ENCODE peak calls at places on chromosomes 13 and 19, in ten cellular contexts. One of them, this sample, is unnamed.

GRCh38 chr13:80338781-80339577 is 1.9 kb downstream of the SPRY2 start:
- DNase-seq in CD4-positive, alpha-beta T cell: no peak
- DNase-seq in ascending aorta: peak; percentile 90
- DNase-seq in SK-N-SH: peak; percentile 77
- DNase-seq in tibial nerve: peak; percentile 55
- DNase-seq in upper lobe of right lung: peak; percentile 91
- DNase-seq in A549: peak; percentile 61
- DNase-seq in pancreas: peak; percentile 81
- DNase-seq in transverse colon: peak; percentile 60
- DNase-seq in cardiac muscle cell: peak; percentile 86
- DNase-seq in this sample: peak; percentile 48

GRCh38 chr13:46339035-46339666 is 47.9 kb downstream of the RUBCNL start:
- DNase-seq in pancreas: no peak
- DNase-seq in CD4-positive, alpha-beta T cell: no peak
- DNase-seq in cardiac muscle cell: no peak
- DNase-seq in upper lobe of right lung: no peak
- DNase-seq in transverse colon: peak; percentile 31
- DNase-seq in A549: no peak
- DNase-seq in tibial nerve: no peak
- DNase-seq in SK-N-SH: no peak
- DNase-seq in ascending aorta: no peak
- DNase-seq in this sample: no peak

GRCh38 chr13:77832339-77833100 is 86.1 kb downstream of the EDNRB start:
- DNase-seq in upper lobe of right lung: no peak
- DNase-seq in pancreas: no peak
- DNase-seq in SK-N-SH: no peak
- DNase-seq in ascending aorta: no peak
- DNase-seq in transverse colon: no peak
- DNase-seq in CD4-positive, alpha-beta T cell: no peak
- DNase-seq in tibial nerve: no peak
- DNase-seq in cardiac muscle cell: no peak
- DNase-seq in A549: no peak
- DNase-seq in this sample: no peak

GRCh38 chr19:12364391-12365093 is 941 bp downstream of the ZNF442 start:
- DNase-seq in upper lobe of right lung: peak; percentile 68
- DNase-seq in cardiac muscle cell: peak; percentile 27
- DNase-seq in transverse colon: peak; percentile 15
- DNase-seq in tibial nerve: no peak
- DNase-seq in pancreas: peak; percentile 67
- DNase-seq in CD4-positive, alpha-beta T cell: no peak
- DNase-seq in ascending aorta: peak; percentile 67
- DNase-seq in SK-N-SH: peak; percentile 54
- DNase-seq in A549: no peak
- DNase-seq in this sample: peak; percentile 8

GRCh38 chr19:18848860-18849661 is 17.3 kb downstream of the UPF1 start:
- DNase-seq in upper lobe of right lung: peak; percentile 79
- DNase-seq in pancreas: no peak
- DNase-seq in SK-N-SH: peak; percentile 70
- DNase-seq in CD4-positive, alpha-beta T cell: no peak
- DNase-seq in A549: no peak
- DNase-seq in cardiac muscle cell: no peak
- DNase-seq in tibial nerve: peak; percentile 47
- DNase-seq in ascending aorta: peak; percentile 91
- DNase-seq in transverse colon: peak; percentile 49
- DNase-seq in this sample: peak; percentile 16

GRCh38 chr19:39778763-39779162 is at the start of gene LEUTX:
- DNase-seq in SK-N-SH: no peak
- DNase-seq in cardiac muscle cell: no peak
- DNase-seq in ascending aorta: no peak
- DNase-seq in transverse colon: no peak
- DNase-seq in A549: no peak
- DNase-seq in upper lobe of right lung: no peak
- DNase-seq in tibial nerve: no peak
- DNase-seq in CD4-positive, alpha-beta T cell: no peak
- DNase-seq in pancreas: no peak
- DNase-seq in this sample: no peak

GRCh38 chr13:28408235-28408848 is 86.6 kb downstream of the FLT1 start:
- DNase-seq in SK-N-SH: no peak
- DNase-seq in A549: no peak
- DNase-seq in ascending aorta: no peak
- DNase-seq in CD4-positive, alpha-beta T cell: no peak
- DNase-seq in pancreas: no peak
- DNase-seq in cardiac muscle cell: peak; percentile 76
- DNase-seq in upper lobe of right lung: no peak
- DNase-seq in transverse colon: no peak
- DNase-seq in tibial nerve: no peak
- DNase-seq in this sample: no peak

GRCh38 chr19:48419158-48419920 is 25.9 kb downstream of the GRIN2D start:
- DNase-seq in SK-N-SH: peak; percentile 87
- DNase-seq in pancreas: no peak
- DNase-seq in tibial nerve: no peak
- DNase-seq in CD4-positive, alpha-beta T cell: peak; percentile 62
- DNase-seq in cardiac muscle cell: peak; percentile 60
- DNase-seq in transverse colon: peak; percentile 75
- DNase-seq in A549: peak; percentile 59
- DNase-seq in ascending aorta: no peak
- DNase-seq in upper lobe of right lung: no peak
- DNase-seq in this sample: no peak

GRCh38 chr19:33427801-33428626 is 54.5 kb downstream of the CEBPG start:
- DNase-seq in pancreas: peak; percentile 28
- DNase-seq in A549: no peak
- DNase-seq in upper lobe of right lung: peak; percentile 42
- DNase-seq in ascending aorta: no peak
- DNase-seq in SK-N-SH: no peak
- DNase-seq in tibial nerve: no peak
- DNase-seq in cardiac muscle cell: no peak
- DNase-seq in transverse colon: no peak
- DNase-seq in CD4-positive, alpha-beta T cell: no peak
- DNase-seq in this sample: no peak

GRCh38 chr13:104984296-104984818 is 1551.1 kb downstream of the EFNB2 start:
- DNase-seq in transverse colon: no peak
- DNase-seq in CD4-positive, alpha-beta T cell: no peak
- DNase-seq in pancreas: no peak
- DNase-seq in ascending aorta: no peak
- DNase-seq in upper lobe of right lung: no peak
- DNase-seq in A549: no peak
- DNase-seq in SK-N-SH: peak; percentile 8
- DNase-seq in cardiac muscle cell: peak; percentile 72
- DNase-seq in tibial nerve: peak; percentile 21
- DNase-seq in this sample: no peak

GRCh38 chr13:100788540-100788939 is 113.9 kb upstream of the TMTC4 start:
- DNase-seq in transverse colon: no peak
- DNase-seq in SK-N-SH: no peak
- DNase-seq in upper lobe of right lung: no peak
- DNase-seq in cardiac muscle cell: no peak
- DNase-seq in ascending aorta: no peak
- DNase-seq in pancreas: no peak
- DNase-seq in tibial nerve: no peak
- DNase-seq in CD4-positive, alpha-beta T cell: no peak
- DNase-seq in A549: no peak
- DNase-seq in this sample: no peak

DNA sequence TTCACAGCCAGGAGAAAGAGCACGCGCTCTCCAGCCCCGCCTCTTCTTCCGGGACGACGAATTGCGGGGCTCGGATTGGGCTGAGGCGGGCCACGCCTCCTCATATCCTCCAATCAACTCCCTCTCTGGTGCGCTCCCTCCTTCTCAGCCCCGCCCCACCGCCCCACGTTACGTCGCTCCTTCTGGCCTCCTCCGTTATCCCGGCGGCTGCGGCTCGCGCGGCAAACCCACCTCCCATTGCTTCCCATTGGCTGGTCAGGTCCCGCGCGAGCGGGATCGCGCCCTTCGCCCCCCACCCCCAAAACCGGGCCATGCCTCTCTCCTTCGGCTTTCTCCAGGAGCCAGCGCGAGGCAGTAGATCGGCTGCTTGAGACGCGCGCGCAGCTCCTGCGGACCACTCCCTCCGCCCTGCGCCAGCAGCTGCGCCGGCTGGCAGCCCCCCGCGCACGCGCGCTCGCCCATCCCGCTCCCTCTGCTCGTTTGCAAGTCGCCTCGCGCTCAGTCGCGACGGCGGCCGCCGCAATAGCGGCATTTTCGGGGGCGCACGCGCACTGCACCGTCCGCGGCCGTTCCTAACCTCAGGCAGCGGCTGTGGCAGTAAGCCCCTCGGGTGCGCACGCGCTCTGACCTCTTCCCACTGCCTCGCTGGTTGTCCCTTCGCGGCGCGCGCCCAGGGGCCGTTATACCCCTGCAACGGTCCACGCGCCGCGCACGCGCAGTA is 512 bp upstream of the ARHGAP35 start:
- DNase-seq in A549: peak; percentile 100
- DNase-seq in SK-N-SH: peak; percentile 90
- DNase-seq in transverse colon: peak; percentile 98
- DNase-seq in ascending aorta: peak; percentile 99
- DNase-seq in upper lobe of right lung: peak; percentile 99
- DNase-seq in tibial nerve: peak; percentile 97
- DNase-seq in CD4-positive, alpha-beta T cell: peak; percentile 92
- DNase-seq in cardiac muscle cell: peak; percentile 98
- DNase-seq in pancreas: peak; percentile 95
- DNase-seq in this sample: peak; percentile 97
- TF ChIP-seq CTCF in A549: no peak
- TF ChIP-seq CTCF in SK-N-SH: no peak
- TF ChIP-seq CTCF in transverse colon: no peak
- TF ChIP-seq CTCF in ascending aorta: no peak
- TF ChIP-seq CTCF in upper lobe of right lung: no peak
- TF ChIP-seq CTCF in tibial nerve: no peak
- TF ChIP-seq CTCF in CD4-positive, alpha-beta T cell: no peak
- TF ChIP-seq CTCF in cardiac muscle cell: no peak
- TF ChIP-seq CTCF in pancreas: no peak
- TF ChIP-seq CTCF in this sample: no peak

GRCh38 chr19:31334849-31335624 is 14.2 kb downstream of the TSHZ3 start:
- DNase-seq in A549: no peak
- DNase-seq in SK-N-SH: no peak
- DNase-seq in CD4-positive, alpha-beta T cell: no peak
- DNase-seq in ascending aorta: peak; percentile 13
- DNase-seq in pancreas: no peak
- DNase-seq in cardiac muscle cell: no peak
- DNase-seq in transverse colon: no peak
- DNase-seq in upper lobe of right lung: no peak
- DNase-seq in tibial nerve: no peak
- DNase-seq in this sample: no peak
- H3K27ac ChIP-seq in A549: no peak overlapping the region
- H3K27ac ChIP-seq in SK-N-SH: no peak overlapping the region
- H3K27ac ChIP-seq in CD4-positive, alpha-beta T cell: no peak overlapping the region
- H3K27ac ChIP-seq in ascending aorta: no peak overlapping the region
- H3K27ac ChIP-seq in pancreas: no peak overlapping the region
- H3K27ac ChIP-seq in cardiac muscle cell: no peak overlapping the region
- H3K27ac ChIP-seq in transverse colon: no peak overlapping the region
- H3K27ac ChIP-seq in upper lobe of right lung: no peak overlapping the region
- H3K27ac ChIP-seq in tibial nerve: no peak overlapping the region
- H3K27ac ChIP-seq in this sample: no peak overlapping the region

DNA sequence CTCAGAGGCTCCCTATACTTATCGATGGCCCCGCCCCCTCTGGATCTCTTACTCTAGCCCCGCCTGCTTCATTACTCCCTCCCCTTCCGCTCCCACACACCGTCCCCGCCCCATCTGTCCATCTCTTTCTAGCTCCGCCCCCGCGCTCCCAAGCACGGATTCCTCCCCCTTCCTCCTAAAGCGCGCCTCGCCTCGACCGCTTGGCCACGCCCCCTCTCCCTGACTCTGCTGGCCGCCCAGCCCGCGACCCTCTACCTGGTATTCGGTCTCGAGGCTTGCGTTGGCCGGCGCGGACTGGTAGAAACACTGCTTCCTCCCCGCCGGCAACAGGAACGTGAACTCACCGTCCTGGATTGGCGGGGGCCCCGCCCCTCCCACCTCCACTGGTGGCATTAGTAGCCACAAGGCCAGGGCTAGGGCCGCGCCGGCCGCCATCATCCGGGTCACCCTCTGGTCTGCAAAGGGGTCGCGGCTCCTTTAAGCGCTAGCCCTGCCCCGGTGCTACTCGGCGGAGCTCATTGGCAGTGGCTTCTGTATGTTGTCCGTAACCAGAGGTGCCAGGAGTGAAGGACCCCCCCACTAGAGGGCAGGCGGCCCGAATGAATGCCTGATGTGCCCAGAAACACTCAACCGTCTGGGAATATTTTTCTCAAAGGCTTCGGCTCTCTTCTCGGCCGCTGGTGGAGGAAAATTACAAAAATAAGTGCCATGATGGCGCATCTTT is at the start of gene TMED1:
- DNase-seq in tibial nerve: peak; percentile 100
- DNase-seq in SK-N-SH: peak; percentile 99
- DNase-seq in transverse colon: peak; percentile 100
- DNase-seq in pancreas: peak; percentile 96
- DNase-seq in upper lobe of right lung: peak; percentile 99
- DNase-seq in ascending aorta: peak; percentile 98
- DNase-seq in CD4-positive, alpha-beta T cell: peak; percentile 90
- DNase-seq in cardiac muscle cell: peak; percentile 100
- DNase-seq in A549: peak; percentile 99
- DNase-seq in this sample: peak; percentile 93
- TF ChIP-seq CTCF in tibial nerve: peak; percentile 42
- TF ChIP-seq CTCF in SK-N-SH: peak; percentile 66
- TF ChIP-seq CTCF in transverse colon: peak; percentile 50
- TF ChIP-seq CTCF in pancreas: no peak
- TF ChIP-seq CTCF in upper lobe of right lung: peak; percentile 28
- TF ChIP-seq CTCF in ascending aorta: peak; percentile 41
- TF ChIP-seq CTCF in CD4-positive, alpha-beta T cell: no peak
- TF ChIP-seq CTCF in cardiac muscle cell: peak; percentile 18
- TF ChIP-seq CTCF in A549: no peak
- TF ChIP-seq CTCF in this sample: no peak

GRCh38 chr19:58387338-58388174 is 487 bp downstream of the RPS5 start:
- DNase-seq in cardiac muscle cell: no peak
- DNase-seq in CD4-positive, alpha-beta T cell: no peak
- DNase-seq in SK-N-SH: peak; percentile 56
- DNase-seq in A549: no peak
- DNase-seq in pancreas: no peak
- DNase-seq in transverse colon: no peak
- DNase-seq in upper lobe of right lung: no peak
- DNase-seq in ascending aorta: no peak
- DNase-seq in tibial nerve: no peak
- DNase-seq in this sample: no peak
- H3K27ac ChIP-seq in cardiac muscle cell: peak overlapping the region; percentile 96
- H3K27ac ChIP-seq in CD4-positive, alpha-beta T cell: peak overlapping the region; percentile 93
- H3K27ac ChIP-seq in SK-N-SH: peak overlapping the region; percentile 72
- H3K27ac ChIP-seq in A549: peak overlapping the region; percentile 99
- H3K27ac ChIP-seq in pancreas: peak overlapping the region; percentile 98
- H3K27ac ChIP-seq in transverse colon: peak overlapping the region; percentile 99
- H3K27ac ChIP-seq in upper lobe of right lung: peak overlapping the region; percentile 99
- H3K27ac ChIP-seq in ascending aorta: peak overlapping the region; percentile 96
- H3K27ac ChIP-seq in tibial nerve: peak overlapping the region; percentile 93
- H3K27ac ChIP-seq in this sample: peak overlapping the region; percentile 98

GRCh38 chr19:41352609-41353465 is 885 bp downstream of the TGFB1 start:
- DNase-seq in A549: peak; percentile 78
- DNase-seq in upper lobe of right lung: peak; percentile 88
- DNase-seq in pancreas: peak; percentile 85
- DNase-seq in CD4-positive, alpha-beta T cell: peak; percentile 83
- DNase-seq in ascending aorta: peak; percentile 83
- DNase-seq in SK-N-SH: peak; percentile 79
- DNase-seq in cardiac muscle cell: peak; percentile 65
- DNase-seq in tibial nerve: peak; percentile 44
- DNase-seq in transverse colon: peak; percentile 78
- DNase-seq in this sample: peak; percentile 72
- TF ChIP-seq CTCF in A549: peak; percentile 93
- TF ChIP-seq CTCF in upper lobe of right lung: peak; percentile 61
- TF ChIP-seq CTCF in pancreas: no peak
- TF ChIP-seq CTCF in CD4-positive, alpha-beta T cell: peak; percentile 68
- TF ChIP-seq CTCF in ascending aorta: peak; percentile 53
- TF ChIP-seq CTCF in SK-N-SH: peak; percentile 70
- TF ChIP-seq CTCF in cardiac muscle cell: peak; percentile 58
- TF ChIP-seq CTCF in tibial nerve: peak; percentile 50
- TF ChIP-seq CTCF in transverse colon: peak; percentile 33
- TF ChIP-seq CTCF in this sample: peak; percentile 80